ENCODE peak calls at places on chromosome 1, in six cellular contexts. T, N, P, U, M and A are unnamed samples.

GRCh38 chr1:109954180-109954579 is 30.4 kb upstream of the AHCYL1 start:
- ATAC-seq in T (no peak), N (peak), P (no peak), U (no peak), M (no peak), A (no peak)

GRCh38 chr1:2822621-2823145 is 21.2 kb upstream of the TTC34 start:
- ATAC-seq in T (no peak), N (no peak), P (no peak), U (no peak), M (no peak), A (no peak)

GRCh38 chr1:25204797-25205441 is 27.4 kb downstream of the SYF2 start:
- ATAC-seq in T (peak), N (peak), P (peak), U (peak), M (peak), A (no peak)

GRCh38 chr1:160685266-160685665 is 26.4 kb downstream of the CD48 start:
- ATAC-seq in T (no peak), N (no peak), P (no peak), U (peak), M (no peak), A (no peak)

GRCh38 chr1:67980028-67980427 is 70.4 kb downstream of the DIRAS3 start:
- ATAC-seq in T (peak), N (no peak), P (no peak), U (no peak), M (no peak), A (no peak)

GRCh38 chr1:46367072-46367471 is 26.5 kb downstream of the NSUN4 start:
- ATAC-seq in T (no peak), N (no peak), P (no peak), U (no peak), M (no peak), A (no peak)

GRCh38 chr1:70411360-70411844 is 334 bp downstream of the CTH start:
- ATAC-seq in T (peak), N (peak), P (peak), U (peak), M (peak), A (peak)

GRCh38 chr1:53368314-53369033 is 40.6 kb upstream of the LRP8 start:
- ATAC-seq in T (no peak), N (no peak), P (peak), U (no peak), M (no peak), A (no peak)

GRCh38 chr1:205972081-205972480 is 28.8 kb upstream of the SLC26A9 start:
- ATAC-seq in T (no peak), N (peak), P (no peak), U (peak), M (no peak), A (no peak)

DNA sequence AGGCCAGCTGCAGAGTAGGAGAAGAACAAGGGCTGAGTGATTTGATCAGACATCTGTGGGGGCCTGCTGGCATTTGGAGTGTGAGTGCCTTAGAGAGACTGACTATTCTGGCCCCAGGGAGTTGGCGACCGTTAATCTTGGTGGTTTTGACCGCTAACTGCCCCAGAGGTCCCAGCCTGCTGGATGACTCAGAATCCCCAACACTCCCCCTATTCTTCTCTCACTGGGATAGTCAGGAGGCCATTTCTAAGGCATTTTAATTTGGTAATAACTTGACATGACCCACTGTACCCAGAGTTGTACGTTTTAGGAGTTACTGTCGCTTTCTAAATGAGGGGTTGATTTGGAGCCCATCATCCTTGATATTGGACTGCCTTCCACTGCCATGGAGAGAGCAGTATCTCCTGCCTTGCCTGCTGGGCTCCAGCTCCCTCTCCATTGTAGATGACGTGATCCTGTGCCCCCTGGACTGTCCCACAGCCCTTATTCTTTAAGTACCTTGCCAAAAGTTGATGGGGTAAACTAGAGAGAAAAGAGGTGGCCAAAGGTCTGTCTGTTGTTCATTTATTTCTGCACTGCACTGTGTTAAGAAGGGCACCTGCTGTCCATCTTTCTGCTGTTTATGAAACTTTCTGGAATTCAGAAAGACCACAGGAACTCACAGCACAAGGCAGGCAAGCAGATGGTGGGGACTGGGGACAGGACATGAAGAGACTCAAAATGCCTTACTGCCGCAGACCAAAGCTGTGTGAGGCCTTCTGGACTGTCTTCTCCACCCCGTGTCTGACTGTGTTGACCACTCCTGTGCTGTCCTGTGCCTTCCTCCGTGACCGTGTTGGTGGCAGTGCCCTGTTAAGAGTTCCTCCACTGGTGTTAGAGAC is 98.2 kb upstream of the ARTN start:
- ATAC-seq in T (no peak), N (peak), P (peak), U (peak), M (no peak), A (no peak)
- TF ChIP-seq EP300 in T (no peak), N (peak), P (no peak), U (peak), M (no peak), A (no peak)

GRCh38 chr1:91853397-91853796 is 32.6 kb downstream of the TGFBR3 start:
- ATAC-seq in T (no peak), N (no peak), P (no peak), U (no peak), M (no peak), A (no peak)

GRCh38 chr1:91862120-91862519 is 23.8 kb downstream of the TGFBR3 start:
- ATAC-seq in T (no peak), N (no peak), P (no peak), U (no peak), M (no peak), A (no peak)

GRCh38 chr1:91857557-91858239 is 28.3 kb downstream of the TGFBR3 start:
- ATAC-seq in T (no peak), N (no peak), P (no peak), U (no peak), M (no peak), A (no peak)

GRCh38 chr1:91854852-91855251 is 31.1 kb downstream of the TGFBR3 start:
- ATAC-seq in T (no peak), N (no peak), P (no peak), U (no peak), M (no peak), A (no peak)

GRCh38 chr1:91856996-91857395 is 29.0 kb downstream of the TGFBR3 start:
- ATAC-seq in T (no peak), N (no peak), P (no peak), U (no peak), M (no peak), A (no peak)
- TF ChIP-seq EP300 in T (no peak), N (no peak), P (no peak), U (no peak), M (no peak), A (no peak)

GRCh38 chr1:6612641-6613360 is 730 bp upstream of the PHF13 start:
- ATAC-seq in T (peak), N (peak), P (peak), U (peak), M (peak), A (peak)
- TF ChIP-seq EP300 in T (no peak), N (no peak), P (no peak), U (no peak), M (no peak), A (no peak)

GRCh38 chr1:95578462-95578861 is 344.5 kb downstream of the RWDD3 start:
- ATAC-seq in T (no peak), N (no peak), P (no peak), U (no peak), M (no peak), A (no peak)

GRCh38 chr1:95582746-95583145 is 348.7 kb downstream of the RWDD3 start:
- ATAC-seq in T (no peak), N (no peak), P (no peak), U (no peak), M (no peak), A (no peak)

GRCh38 chr1:95582191-95582590 is 348.2 kb downstream of the RWDD3 start:
- ATAC-seq in T (no peak), N (no peak), P (no peak), U (no peak), M (no peak), A (no peak)

GRCh38 chr1:95584315-95584714 is 350.3 kb downstream of the RWDD3 start:
- ATAC-seq in T (no peak), N (no peak), P (no peak), U (no peak), M (no peak), A (no peak)

GRCh38 chr1:95583811-95584210 is 349.8 kb downstream of the RWDD3 start:
- ATAC-seq in T (no peak), N (no peak), P (no peak), U (no peak), M (no peak), A (no peak)
- TF ChIP-seq EP300 in T (no peak), N (no peak), P (no peak), U (no peak), M (no peak), A (no peak)

DNA sequence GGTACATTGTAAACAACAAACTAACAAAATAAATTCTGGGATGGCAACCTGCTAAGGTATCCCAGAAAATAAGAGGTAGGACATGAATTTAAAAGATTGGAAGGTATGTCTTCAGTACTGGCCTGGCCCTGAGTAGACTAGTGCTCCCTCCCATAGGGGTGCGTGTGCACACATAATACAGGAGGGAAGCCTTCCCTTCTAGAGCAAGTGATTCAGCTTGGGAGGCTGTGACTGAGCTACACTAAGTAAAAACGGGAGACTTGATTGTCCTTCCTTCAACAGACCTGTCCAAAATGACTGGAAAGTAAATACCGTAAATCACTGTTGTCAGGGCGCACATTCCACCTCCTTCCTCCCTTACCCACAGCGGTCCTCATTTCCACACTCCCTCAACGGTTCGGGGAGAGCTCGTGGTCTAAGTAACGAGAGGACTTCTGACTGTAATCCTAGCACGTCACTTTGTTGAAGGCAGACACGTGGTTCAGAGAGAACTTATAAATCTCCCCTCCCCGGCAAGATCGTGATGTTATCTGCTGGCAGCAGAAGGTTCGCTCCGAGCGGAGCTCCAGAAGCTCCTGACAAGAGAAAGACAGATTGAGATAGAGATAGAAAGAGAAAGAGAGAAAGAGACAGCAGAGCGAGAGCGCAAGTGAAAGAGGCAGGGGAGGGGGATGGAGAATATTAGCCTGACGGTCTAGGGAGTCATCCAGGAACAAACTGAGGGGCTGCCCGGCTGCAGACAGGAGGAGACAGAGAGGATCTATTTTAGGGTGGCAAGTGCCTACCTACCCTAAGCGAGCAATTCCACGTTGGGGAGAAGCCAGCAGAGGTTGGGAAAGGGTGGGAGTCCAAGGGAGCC is at the start of gene TGFB2:
- ATAC-seq in T (peak), N (peak), P (peak), U (peak), M (peak), A (peak)
- TF ChIP-seq EP300 in T (no peak), N (peak), P (no peak), U (no peak), M (no peak), A (no peak)

GRCh38 chr1:151995774-151996173 is 2.1 kb upstream of the S100A10 start:
- ATAC-seq in T (no peak), N (no peak), P (no peak), U (no peak), M (no peak), A (no peak)
- TF ChIP-seq EP300 in T (no peak), N (no peak), P (no peak), U (no peak), M (no peak), A (no peak)

GRCh38 chr1:229938571-229938970 is 128.5 kb upstream of the GALNT2 start:
- ATAC-seq in T (no peak), N (no peak), P (no peak), U (no peak), M (no peak), A (no peak)
- TF ChIP-seq EP300 in T (no peak), N (no peak), P (no peak), U (no peak), M (no peak), A (no peak)

DNA sequence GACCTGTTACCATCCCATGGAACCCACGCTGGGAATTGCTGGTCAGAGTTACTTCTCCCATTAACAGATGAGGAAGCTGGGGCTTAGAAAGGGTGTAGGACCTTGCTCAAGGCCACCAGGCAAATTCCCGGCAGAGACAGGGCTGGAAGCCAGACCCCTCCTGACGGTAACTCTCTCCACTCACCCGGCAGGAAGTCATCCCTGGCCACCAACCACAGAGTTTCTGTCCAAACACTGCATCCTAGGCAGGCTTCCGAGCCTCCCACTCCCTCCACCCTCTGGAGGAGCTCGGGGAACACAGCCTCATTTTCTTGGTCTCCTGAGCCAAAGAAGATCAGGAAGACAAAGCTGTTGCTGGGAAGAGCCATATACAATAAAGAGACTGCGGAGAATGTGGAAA is 25.0 kb upstream of the ZNF436 start:
- ATAC-seq in T (no peak), N (peak), P (peak), U (no peak), M (peak), A (peak)
- TF ChIP-seq EP300 in T (no peak), N (no peak), P (no peak), U (no peak), M (no peak), A (no peak)

DNA sequence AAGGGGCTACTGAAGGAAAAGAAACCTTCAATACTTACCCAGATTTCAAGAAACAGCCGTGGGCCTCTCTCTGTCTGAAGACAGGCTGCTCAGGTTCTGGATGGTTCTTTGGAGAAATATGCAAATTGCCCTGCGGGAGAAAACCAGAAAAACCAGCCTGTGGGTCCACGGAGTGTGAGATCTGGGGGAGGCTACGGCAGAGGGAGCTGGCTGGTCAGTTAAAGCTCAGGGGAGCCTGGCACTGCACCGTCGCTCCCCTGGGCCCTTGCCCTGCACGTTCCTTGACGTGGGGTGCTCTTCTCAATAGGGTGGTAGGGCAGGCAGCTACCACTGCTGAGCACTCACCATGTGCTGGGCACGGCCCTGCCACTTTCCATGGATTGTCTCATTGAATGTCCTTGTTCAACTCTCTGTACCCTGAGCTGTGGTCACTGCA is 12.7 kb downstream of the TMCO4 start:
- ATAC-seq in T (no peak), N (no peak), P (peak), U (no peak), M (no peak), A (no peak)
- TF ChIP-seq EP300 in T (no peak), N (no peak), P (no peak), U (no peak), M (no peak), A (no peak)

GRCh38 chr1:192104852-192105251 is 53.4 kb upstream of the RGS18 start:
- ATAC-seq in T (no peak), N (no peak), P (no peak), U (no peak), M (no peak), A (no peak)

GRCh38 chr1:192100686-192101468 is 57.4 kb upstream of the RGS18 start:
- ATAC-seq in T (no peak), N (peak), P (no peak), U (no peak), M (no peak), A (no peak)

GRCh38 chr1:192104135-192104534 is 54.1 kb upstream of the RGS18 start:
- ATAC-seq in T (no peak), N (no peak), P (no peak), U (no peak), M (no peak), A (no peak)

GRCh38 chr1:192098001-192098400 is 60.3 kb upstream of the RGS18 start:
- ATAC-seq in T (no peak), N (no peak), P (no peak), U (no peak), M (no peak), A (no peak)

GRCh38 chr1:192099328-192099727 is 58.9 kb upstream of the RGS18 start:
- ATAC-seq in T (no peak), N (no peak), P (no peak), U (no peak), M (no peak), A (no peak)
- TF ChIP-seq EP300 in T (no peak), N (no peak), P (no peak), U (no peak), M (no peak), A (no peak)